ENCODE peak calls at places on chromosome 1, in seven cellular contexts. K is endothelial cell, T is H9, L is fibroblast of lung, H is HFFc6, D is GM10248, N is lower lobe of right lung. C is an unnamed sample.

GRCh38 chr1:52041551-52042185 is 8.1 kb upstream of the KTI12 start:
- DNase-seq in K (no peak), T (no peak), L (no peak), H (no peak), D (no peak), N (no peak), C (no peak)

GRCh38 chr1:223332997-223333396 is 31.0 kb downstream of the SUSD4 start:
- DNase-seq in K (no peak), T (no peak), L (no peak), H (no peak), D (no peak), N (no peak), C (no peak)

GRCh38 chr1:241639040-241639652 is 1.0 kb downstream of the CHML start:
- DNase-seq in K (no peak), T (no peak), L (peak; percentile 22), H (no peak), D (no peak), N (no peak), C (no peak)

GRCh38 chr1:247077234-247077633 is 1.4 kb downstream of the ZNF670 start:
- DNase-seq in K (no peak), T (no peak), L (peak; percentile 2), H (peak; percentile 13), D (no peak), N (no peak), C (no peak)

GRCh38 chr1:107590087-107590486 is 374.9 kb downstream of the VAV3 start:
- DNase-seq in K (no peak), T (no peak), L (no peak), H (no peak), D (no peak), N (no peak), C (no peak)

GRCh38 chr1:242871631-242872030 is 347.1 kb upstream of the PLD5 start:
- DNase-seq in K (no peak), T (no peak), L (no peak), H (no peak), D (no peak), N (no peak), C (no peak)

GRCh38 chr1:183583466-183583865 is 6.8 kb downstream of the NCF2 start:
- DNase-seq in K (no peak), T (no peak), L (peak; percentile 45), H (no peak), D (no peak), N (peak; percentile 78), C (no peak)

GRCh38 chr1:185338719-185339622 is 21.9 kb upstream of the IVNS1ABP start:
- DNase-seq in K (no peak), T (no peak), L (no peak), H (no peak), D (peak; percentile 40), N (peak; percentile 64), C (no peak)

GRCh38 chr1:10107985-10108663 is 75.4 kb downstream of the UBE4B start:
- DNase-seq in K (no peak), T (no peak), L (peak; percentile 34), H (peak; percentile 89), D (no peak), N (no peak), C (no peak)

GRCh38 chr1:162561037-162561615 is 396 bp upstream of the UAP1 start:
- DNase-seq in K (peak; percentile 98), T (peak; percentile 98), L (peak; percentile 96), H (peak; percentile 96), D (peak; percentile 97), N (peak; percentile 99), C (peak; percentile 97)

GRCh38 chr1:96361961-96362360 is 359.6 kb upstream of the PTBP2 start:
- DNase-seq in K (no peak), T (no peak), L (peak; percentile 41), H (no peak), D (no peak), N (no peak), C (no peak)
- TF ChIP-seq CTCF in K (no peak), T (no peak), L (no peak), H (no peak), D (no peak), N (no peak), C (no peak)

DNA sequence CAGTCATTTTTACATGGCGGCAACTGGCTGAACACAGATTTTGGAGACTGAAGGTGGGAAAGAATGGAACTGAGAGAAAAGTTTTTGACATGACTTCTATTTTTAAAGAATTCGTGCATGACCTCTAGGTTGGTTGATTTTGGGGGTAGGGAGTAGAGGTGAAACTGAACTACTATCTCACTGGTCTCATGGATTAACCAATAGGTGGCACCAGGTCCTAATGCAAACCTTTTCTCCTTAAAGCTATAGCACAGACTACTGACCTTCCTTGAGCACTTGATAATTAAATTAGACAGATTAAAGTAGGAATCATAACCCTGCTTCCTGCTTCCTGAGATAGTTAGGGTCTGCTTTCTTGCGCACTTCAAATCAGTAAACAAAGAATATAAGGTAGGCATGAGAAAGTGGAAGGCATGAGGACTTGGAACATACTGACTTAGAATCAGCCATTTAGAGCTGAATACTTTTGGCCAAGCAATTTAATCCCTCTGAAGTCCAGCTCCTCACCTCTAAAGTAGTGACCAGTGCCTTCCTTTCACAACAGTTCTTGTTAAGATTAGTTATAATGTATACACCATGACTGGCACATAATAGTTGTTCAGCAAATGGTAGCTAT is 206.0 kb downstream of the CENPF start:
- DNase-seq in K (peak; percentile 3), T (no peak), L (peak; percentile 66), H (peak; percentile 55), D (no peak), N (no peak), C (no peak)
- TF ChIP-seq CTCF in K (peak; percentile 18), T (peak; percentile 69), L (peak; percentile 40), H (peak; percentile 81), D (no peak), N (no peak), C (peak; percentile 43)

DNA sequence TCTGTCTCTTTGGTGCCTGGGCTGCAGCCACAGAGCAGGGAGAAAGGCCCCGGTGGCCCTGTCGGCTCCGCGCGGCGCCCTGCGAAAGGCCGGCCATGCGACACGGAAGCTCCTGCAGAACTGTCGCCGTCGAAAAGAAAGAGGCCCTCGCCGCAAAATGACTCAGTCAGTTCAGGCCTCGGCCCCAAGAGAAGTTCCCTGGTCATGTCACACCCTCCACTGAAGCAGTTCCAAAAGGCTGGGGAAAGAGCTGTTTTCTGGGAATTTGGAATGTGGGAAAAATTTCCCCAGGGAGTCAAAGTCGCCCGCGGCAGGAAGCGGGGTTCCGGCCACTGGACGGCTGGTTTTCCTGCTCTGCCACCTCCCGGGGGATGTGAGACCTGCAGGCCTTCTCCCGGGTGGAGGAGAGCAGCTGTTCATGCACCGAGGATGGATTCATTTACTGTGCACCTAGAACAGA is 115.8 kb upstream of the ZNF678 start:
- DNase-seq in K (peak; percentile 66), T (peak; percentile 76), L (peak; percentile 30), H (no peak), D (no peak), N (peak; percentile 54), C (peak; percentile 36)
- TF ChIP-seq CTCF in K (peak; percentile 30), T (peak; percentile 63), L (peak; percentile 53), H (peak; percentile 55), D (no peak), N (peak; percentile 65), C (peak; percentile 55)

GRCh38 chr1:113392541-113392940 is 2.2 kb downstream of the MAGI3 start:
- DNase-seq in K (no peak), T (no peak), L (no peak), H (no peak), D (no peak), N (no peak), C (no peak)
- TF ChIP-seq CTCF in K (no peak), T (no peak), L (no peak), H (no peak), D (no peak), N (no peak), C (no peak)

DNA sequence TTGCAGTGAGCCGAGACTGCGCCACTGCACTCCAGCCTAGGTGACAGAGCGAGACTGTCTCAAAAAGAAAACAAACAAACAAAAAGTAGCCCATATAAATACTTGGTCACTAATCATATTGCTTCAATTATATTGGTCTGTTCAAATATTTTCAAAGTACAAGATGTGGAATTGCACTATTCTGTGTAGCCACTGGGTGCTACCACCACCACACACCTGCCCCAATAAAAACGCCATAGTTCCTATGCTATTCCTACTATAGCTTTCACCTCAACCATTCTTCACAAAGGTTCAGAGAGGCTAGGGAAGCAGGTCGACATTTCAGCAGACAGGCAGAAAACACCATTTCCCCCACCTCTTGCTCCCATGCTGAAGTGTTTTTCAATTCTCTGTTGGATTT is 16.7 kb downstream of the NDC1 start:
- DNase-seq in K (no peak), T (no peak), L (no peak), H (no peak), D (no peak), N (no peak), C (no peak)
- TF ChIP-seq CTCF in K (no peak), T (peak; percentile 17), L (no peak), H (peak; percentile 57), D (no peak), N (no peak), C (peak; percentile 20)

DNA sequence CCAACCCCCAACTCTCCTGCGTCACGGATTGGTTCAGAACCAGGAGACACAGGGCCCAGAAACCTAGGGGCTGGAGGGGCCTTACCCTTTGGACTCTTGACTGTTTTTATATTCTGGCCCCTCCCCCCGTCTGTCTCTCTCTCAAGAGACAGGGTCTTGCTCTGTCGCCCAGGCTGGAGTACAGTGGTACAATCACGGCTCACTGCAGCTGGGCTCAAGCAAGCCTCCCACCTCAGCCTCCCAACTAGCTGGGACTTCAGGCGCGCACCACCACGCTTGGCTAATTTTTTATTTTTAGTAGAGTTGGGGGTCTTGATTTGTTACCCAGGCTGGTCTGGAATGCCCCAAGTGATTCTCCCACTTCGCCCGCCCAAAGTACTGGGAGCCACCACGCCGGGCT is 52.5 kb downstream of the PRKCZ start:
- DNase-seq in K (no peak), T (no peak), L (no peak), H (no peak), D (no peak), N (peak; percentile 20), C (no peak)
- TF ChIP-seq CTCF in K (no peak), T (no peak), L (no peak), H (no peak), D (no peak), N (no peak), C (no peak)

DNA sequence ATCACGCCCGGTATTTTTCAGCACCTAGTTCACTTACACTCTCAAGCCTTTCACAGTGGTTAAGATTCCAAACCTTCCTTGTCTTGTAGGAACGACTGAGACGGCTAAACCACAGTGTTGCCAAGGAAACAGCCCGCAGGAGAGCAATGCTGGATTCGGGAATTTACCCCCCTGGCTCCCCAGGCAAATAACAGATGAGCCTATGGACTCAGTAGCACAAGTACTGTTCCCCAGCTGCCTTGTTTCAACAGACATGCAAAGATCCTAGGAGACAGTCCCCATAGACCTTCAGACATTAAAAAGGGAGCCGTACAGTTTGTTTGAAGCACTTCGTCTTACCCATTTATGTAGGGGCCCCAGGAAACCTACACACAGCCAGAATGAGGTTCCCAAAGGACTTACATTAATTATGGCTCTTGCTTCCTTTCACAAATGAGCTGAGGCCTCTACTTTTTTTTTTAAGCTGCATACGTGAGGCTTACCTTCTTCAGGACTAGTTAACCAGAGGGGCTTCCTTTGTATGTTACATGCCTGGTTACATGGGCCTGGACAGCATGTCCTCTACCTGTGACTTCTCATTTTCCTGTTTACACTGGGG is 2.7 kb downstream of the SNAPIN start:
- DNase-seq in K (no peak), T (no peak), L (no peak), H (no peak), D (no peak), N (no peak), C (no peak)
- TF ChIP-seq CTCF in K (no peak), T (no peak), L (no peak), H (no peak), D (no peak), N (no peak), C (no peak)